ENCODE peak calls at places on chromosomes 3 and 15, in six cellular contexts. One of them, this sample, is unnamed.

GRCh38 chr15:62071711-62072308 is 5.0 kb downstream of the C2CD4A start:
- DNase-seq in fibroblast of the aortic adventitia: peak
- DNase-seq in activated naive CD4-positive, alpha-beta T cell: no peak
- DNase-seq in NCI-H2171: peak
- DNase-seq in KG1: no peak
- DNase-seq in GM12891: peak
- DNase-seq in this sample: peak

GRCh38 chr15:60137711-60138396 is 133.7 kb downstream of the FOXB1 start:
- DNase-seq in fibroblast of the aortic adventitia: no peak
- DNase-seq in GM12891: no peak
- DNase-seq in activated naive CD4-positive, alpha-beta T cell: no peak
- DNase-seq in NCI-H2171: no peak
- DNase-seq in KG1: no peak
- DNase-seq in this sample: peak

GRCh38 chr3:171257251-171258179 is 202.7 kb downstream of the TNIK start:
- DNase-seq in fibroblast of the aortic adventitia: no peak
- DNase-seq in NCI-H2171: no peak
- DNase-seq in GM12891: no peak
- DNase-seq in activated naive CD4-positive, alpha-beta T cell: no peak
- DNase-seq in KG1: no peak
- DNase-seq in this sample: peak

GRCh38 chr15:67746450-67746849 is 78.9 kb upstream of the SKOR1 start:
- DNase-seq in activated naive CD4-positive, alpha-beta T cell: no peak
- DNase-seq in GM12891: no peak
- DNase-seq in NCI-H2171: no peak
- DNase-seq in KG1: no peak
- DNase-seq in fibroblast of the aortic adventitia: no peak
- DNase-seq in this sample: no peak

GRCh38 chr15:86328658-86329057 is 249.0 kb downstream of the AGBL1 start:
- DNase-seq in NCI-H2171: no peak
- DNase-seq in KG1: no peak
- DNase-seq in activated naive CD4-positive, alpha-beta T cell: no peak
- DNase-seq in GM12891: no peak
- DNase-seq in fibroblast of the aortic adventitia: no peak
- DNase-seq in this sample: no peak

GRCh38 chr3:94440767-94441493 is 378.1 kb downstream of the NSUN3 start:
- DNase-seq in GM12891: no peak
- DNase-seq in fibroblast of the aortic adventitia: peak
- DNase-seq in NCI-H2171: no peak
- DNase-seq in activated naive CD4-positive, alpha-beta T cell: no peak
- DNase-seq in KG1: no peak
- DNase-seq in this sample: peak

GRCh38 chr3:129934234-129935123 is 40.0 kb upstream of the TRH start:
- DNase-seq in fibroblast of the aortic adventitia: peak
- DNase-seq in KG1: peak
- DNase-seq in GM12891: peak
- DNase-seq in NCI-H2171: peak
- DNase-seq in activated naive CD4-positive, alpha-beta T cell: peak
- DNase-seq in this sample: no peak

GRCh38 chr3:141332436-141332835 is 35.9 kb upstream of the ZBTB38 start:
- DNase-seq in NCI-H2171: no peak
- DNase-seq in fibroblast of the aortic adventitia: no peak
- DNase-seq in GM12891: no peak
- DNase-seq in activated naive CD4-positive, alpha-beta T cell: no peak
- DNase-seq in KG1: no peak
- DNase-seq in this sample: no peak

GRCh38 chr15:40108061-40108854 is 421 bp downstream of the BMF start:
- DNase-seq in KG1: no peak
- DNase-seq in fibroblast of the aortic adventitia: peak
- DNase-seq in activated naive CD4-positive, alpha-beta T cell: no peak
- DNase-seq in GM12891: no peak
- DNase-seq in NCI-H2171: no peak
- DNase-seq in this sample: peak

GRCh38 chr3:178947738-178948137 is 123.9 kb downstream of the ZMAT3 start:
- DNase-seq in KG1: no peak
- DNase-seq in fibroblast of the aortic adventitia: no peak
- DNase-seq in GM12891: no peak
- DNase-seq in NCI-H2171: no peak
- DNase-seq in activated naive CD4-positive, alpha-beta T cell: no peak
- DNase-seq in this sample: no peak